ENCODE peak calls at places on chromosomes 7 and 10, in nine cellular contexts. One of them, this sample, is unnamed.

GRCh38 chr10:128150045-128150493 is 23.8 kb upstream of the MKI67 start:
- DNase-seq in A549: peak; percentile 82
- DNase-seq in Ammon's horn: peak; percentile 67
- DNase-seq in H9: peak; percentile 78
- DNase-seq in GM04504: no peak
- DNase-seq in testis: peak; percentile 79
- DNase-seq in EH: peak; percentile 61
- DNase-seq in H54: peak; percentile 68
- DNase-seq in suprapubic skin: no peak
- DNase-seq in this sample: peak; percentile 52

GRCh38 chr10:87844837-87845623 is 18.3 kb downstream of the KLLN start:
- DNase-seq in A549: peak; percentile 76
- DNase-seq in Ammon's horn: no peak
- DNase-seq in H9: no peak
- DNase-seq in GM04504: no peak
- DNase-seq in testis: no peak
- DNase-seq in EH: peak; percentile 73
- DNase-seq in H54: no peak
- DNase-seq in suprapubic skin: no peak
- DNase-seq in this sample: no peak

GRCh38 chr10:131176907-131177306 is 134.6 kb downstream of the TCERG1L start:
- DNase-seq in A549: no peak
- DNase-seq in Ammon's horn: no peak
- DNase-seq in H9: peak; percentile 20
- DNase-seq in GM04504: no peak
- DNase-seq in testis: no peak
- DNase-seq in EH: no peak
- DNase-seq in H54: no peak
- DNase-seq in suprapubic skin: no peak
- DNase-seq in this sample: no peak

GRCh38 chr10:13483951-13484350 is 44.9 kb downstream of the BEND7 start:
- DNase-seq in A549: no peak
- DNase-seq in Ammon's horn: no peak
- DNase-seq in H9: no peak
- DNase-seq in GM04504: no peak
- DNase-seq in testis: no peak
- DNase-seq in EH: no peak
- DNase-seq in H54: no peak
- DNase-seq in suprapubic skin: no peak
- DNase-seq in this sample: no peak

GRCh38 chr7:129370812-129371211 is 63.4 kb upstream of the STRIP2 start:
- DNase-seq in A549: peak; percentile 15
- DNase-seq in Ammon's horn: no peak
- DNase-seq in H9: no peak
- DNase-seq in GM04504: no peak
- DNase-seq in testis: no peak
- DNase-seq in EH: peak; percentile 28
- DNase-seq in H54: no peak
- DNase-seq in suprapubic skin: no peak
- DNase-seq in this sample: no peak

GRCh38 chr7:134784251-134785049 is 5.0 kb downstream of the CALD1 start:
- DNase-seq in A549: no peak
- DNase-seq in Ammon's horn: no peak
- DNase-seq in H9: no peak
- DNase-seq in GM04504: no peak
- DNase-seq in testis: no peak
- DNase-seq in EH: peak; percentile 51
- DNase-seq in H54: no peak
- DNase-seq in suprapubic skin: no peak
- DNase-seq in this sample: no peak

GRCh38 chr10:52883996-52884871 is 111.7 kb upstream of the MBL2 start:
- DNase-seq in A549: peak; percentile 68
- DNase-seq in Ammon's horn: peak; percentile 83
- DNase-seq in H9: peak; percentile 77
- DNase-seq in GM04504: peak; percentile 34
- DNase-seq in testis: peak; percentile 56
- DNase-seq in EH: peak; percentile 64
- DNase-seq in H54: peak; percentile 17
- DNase-seq in suprapubic skin: no peak
- DNase-seq in this sample: peak; percentile 46

GRCh38 chr10:1272079-1272478 is 215.9 kb downstream of the WDR37 start:
- DNase-seq in A549: no peak
- DNase-seq in Ammon's horn: no peak
- DNase-seq in H9: no peak
- DNase-seq in GM04504: no peak
- DNase-seq in testis: no peak
- DNase-seq in EH: no peak
- DNase-seq in H54: no peak
- DNase-seq in suprapubic skin: no peak
- DNase-seq in this sample: no peak

GRCh38 chr10:4646546-4646945 is 179.5 kb upstream of the AKR1E2 start:
- DNase-seq in A549: no peak
- DNase-seq in Ammon's horn: no peak
- DNase-seq in H9: no peak
- DNase-seq in GM04504: no peak
- DNase-seq in testis: no peak
- DNase-seq in EH: peak; percentile 18
- DNase-seq in H54: no peak
- DNase-seq in suprapubic skin: no peak
- DNase-seq in this sample: no peak

GRCh38 chr7:1555813-1556540 is at the start of gene TMEM184A:
- DNase-seq in A549: peak; percentile 91
- DNase-seq in Ammon's horn: no peak
- DNase-seq in H9: peak; percentile 86
- DNase-seq in GM04504: no peak
- DNase-seq in testis: peak; percentile 61
- DNase-seq in EH: no peak
- DNase-seq in H54: peak; percentile 82
- DNase-seq in suprapubic skin: no peak
- DNase-seq in this sample: no peak

GRCh38 chr10:51233337-51234100 is 159.2 kb downstream of the PRKG1 start:
- DNase-seq in A549: no peak
- DNase-seq in Ammon's horn: no peak
- DNase-seq in H9: no peak
- DNase-seq in GM04504: no peak
- DNase-seq in testis: no peak
- DNase-seq in EH: no peak
- DNase-seq in H54: no peak
- DNase-seq in suprapubic skin: no peak
- DNase-seq in this sample: no peak

GRCh38 chr7:122528879-122529481 is 169.9 kb downstream of the RNF133 start:
- DNase-seq in A549: peak; percentile 43
- DNase-seq in Ammon's horn: peak; percentile 61
- DNase-seq in H9: no peak
- DNase-seq in GM04504: peak; percentile 12
- DNase-seq in testis: no peak
- DNase-seq in EH: peak; percentile 44
- DNase-seq in H54: no peak
- DNase-seq in suprapubic skin: no peak
- DNase-seq in this sample: peak; percentile 28

GRCh38 chr7:92837214-92837749 is 909 bp upstream of the CDK6 start:
- DNase-seq in A549: no peak
- DNase-seq in Ammon's horn: no peak
- DNase-seq in H9: no peak
- DNase-seq in GM04504: no peak
- DNase-seq in testis: no peak
- DNase-seq in EH: peak; percentile 52
- DNase-seq in H54: no peak
- DNase-seq in suprapubic skin: no peak
- DNase-seq in this sample: no peak

GRCh38 chr7:97027427-97028234 is 3.0 kb upstream of the DLX5 start:
- DNase-seq in A549: peak; percentile 73
- DNase-seq in Ammon's horn: peak; percentile 92
- DNase-seq in H9: peak; percentile 77
- DNase-seq in GM04504: peak; percentile 73
- DNase-seq in testis: peak; percentile 86
- DNase-seq in EH: peak; percentile 87
- DNase-seq in H54: peak; percentile 78
- DNase-seq in suprapubic skin: peak; percentile 84
- DNase-seq in this sample: peak; percentile 86

GRCh38 chr10:14326581-14326980 is 4.1 kb downstream of the FRMD4A start:
- DNase-seq in A549: no peak
- DNase-seq in Ammon's horn: peak; percentile 30
- DNase-seq in H9: no peak
- DNase-seq in GM04504: no peak
- DNase-seq in testis: no peak
- DNase-seq in EH: no peak
- DNase-seq in H54: no peak
- DNase-seq in suprapubic skin: no peak
- DNase-seq in this sample: no peak

GRCh38 chr7:134932707-134933370 is 53.5 kb upstream of the AGBL3 start:
- DNase-seq in A549: no peak
- DNase-seq in Ammon's horn: peak; percentile 54
- DNase-seq in H9: no peak
- DNase-seq in GM04504: no peak
- DNase-seq in testis: no peak
- DNase-seq in EH: peak; percentile 58
- DNase-seq in H54: no peak
- DNase-seq in suprapubic skin: no peak
- DNase-seq in this sample: no peak

This sample was measured in putamen.